ENCODE peak calls at places on chromosome 1, in eight cellular contexts. E is activated T-helper 9 cell treated with anti-CD3 and anti-CD28 coated beads, Interleukin-2, amount 50 U/mL, for 16 hours; T is tibial artery; H is hippocampal formation; X is activated naive CD4-positive, alpha-beta T cell treated with Interleukin-2 at 50 U/mL for 16 hours; Z is COR-L47; P is non-pigmented ciliary epithelial cell; J is BJ. A is an unnamed sample.

GRCh38 chr1:63082754-63083153 is 239.6 kb upstream of the FOXD3 start:
- DNase-seq in E (no peak), T (no peak), H (no peak), X (no peak), Z (no peak), P (no peak), J (no peak), A (no peak)

GRCh38 chr1:2229032-2229920 is 1.2 kb downstream of the SKI start:
- DNase-seq in E (peak; percentile 36), T (peak; percentile 66), H (peak; percentile 72), X (peak; percentile 60), Z (no peak), P (no peak), J (no peak), A (peak; percentile 74)

GRCh38 chr1:103788377-103788776 is 38.7 kb downstream of the AMY1C start:
- DNase-seq in E (no peak), T (no peak), H (peak; percentile 15), X (no peak), Z (peak; percentile 10), P (no peak), J (no peak), A (no peak)

GRCh38 chr1:164602480-164603093 is 43.6 kb downstream of the PBX1 start:
- DNase-seq in E (no peak), T (peak; percentile 45), H (peak; percentile 35), X (no peak), Z (peak; percentile 15), P (no peak), J (peak; percentile 47), A (no peak)

GRCh38 chr1:17719874-17720273 is 35.3 kb upstream of the ACTL8 start:
- DNase-seq in E (no peak), T (no peak), H (no peak), X (no peak), Z (no peak), P (no peak), J (no peak), A (no peak)

GRCh38 chr1:61910035-61910434 is 167.8 kb downstream of the PATJ start:
- DNase-seq in E (no peak), T (no peak), H (no peak), X (no peak), Z (no peak), P (no peak), J (no peak), A (no peak)

GRCh38 chr1:23875382-23875781 is 7.3 kb upstream of the FUCA1 start:
- DNase-seq in E (no peak), T (no peak), H (no peak), X (no peak), Z (no peak), P (no peak), J (no peak), A (no peak)

GRCh38 chr1:27937524-27937836 is 2.7 kb downstream of the SMPDL3B start:
- DNase-seq in E (no peak), T (no peak), H (no peak), X (no peak), Z (no peak), P (no peak), J (no peak), A (no peak)

GRCh38 chr1:32056598-32056997 is 16.1 kb upstream of the TMEM39B start:
- DNase-seq in E (no peak), T (no peak), H (no peak), X (no peak), Z (no peak), P (no peak), J (no peak), A (no peak)

GRCh38 chr1:89454845-89455521 is 69.6 kb upstream of the LRRC8B start:
- DNase-seq in E (peak; percentile 33), T (peak; percentile 28), H (peak; percentile 58), X (peak; percentile 64), Z (peak; percentile 62), P (no peak), J (no peak), A (peak; percentile 63)

GRCh38 chr1:112589766-112590165 is 29.2 kb downstream of the ST7L start:
- DNase-seq in E (no peak), T (no peak), H (no peak), X (no peak), Z (no peak), P (no peak), J (no peak), A (no peak)

GRCh38 chr1:2025491-2025981 is 6.4 kb downstream of the GABRD start:
- DNase-seq in E (no peak), T (no peak), H (no peak), X (no peak), Z (no peak), P (no peak), J (no peak), A (no peak)

GRCh38 chr1:211578640-211579433 is at the start of gene SLC30A1:
- DNase-seq in E (peak; percentile 100), T (peak; percentile 100), H (peak; percentile 97), X (peak; percentile 100), Z (peak; percentile 97), P (peak; percentile 86), J (peak; percentile 84), A (peak; percentile 100)

GRCh38 chr1:40750326-40750975 is 33.1 kb upstream of the KCNQ4 start:
- DNase-seq in E (no peak), T (no peak), H (no peak), X (no peak), Z (no peak), P (no peak), J (peak; percentile 52), A (no peak)

GRCh38 chr1:40372658-40373322 is 737 bp upstream of the SMAP2 start:
- DNase-seq in E (no peak), T (no peak), H (no peak), X (no peak), Z (no peak), P (no peak), J (no peak), A (no peak)